ENCODE peak calls at places on chromosomes 5 and 9, in nine cellular contexts. One of them, this sample, is unnamed.

GRCh38 chr5:77172713-77173328 is 37.7 kb upstream of the PDE8B start:
- DNase-seq in endothelial cell of umbilical vein: no peak
- DNase-seq in right lobe of liver: no peak
- DNase-seq in tibial nerve: no peak
- DNase-seq in ovary: no peak
- DNase-seq in thyroid gland: no peak
- DNase-seq in Peyer's patch: no peak
- DNase-seq in NB4: no peak
- DNase-seq in stomach: no peak
- DNase-seq in this sample: no peak

GRCh38 chr9:83474631-83475030 is 63.6 kb downstream of the FRMD3 start:
- DNase-seq in endothelial cell of umbilical vein: no peak
- DNase-seq in right lobe of liver: no peak
- DNase-seq in tibial nerve: no peak
- DNase-seq in ovary: no peak
- DNase-seq in thyroid gland: no peak
- DNase-seq in Peyer's patch: no peak
- DNase-seq in NB4: no peak
- DNase-seq in stomach: no peak
- DNase-seq in this sample: no peak

GRCh38 chr5:156411-157072 is 34.8 kb upstream of the LRRC14B start:
- DNase-seq in endothelial cell of umbilical vein: no peak
- DNase-seq in right lobe of liver: no peak
- DNase-seq in tibial nerve: no peak
- DNase-seq in ovary: no peak
- DNase-seq in thyroid gland: no peak
- DNase-seq in Peyer's patch: peak
- DNase-seq in NB4: no peak
- DNase-seq in stomach: no peak
- DNase-seq in this sample: no peak

GRCh38 chr9:101028346-101029299 is at the start of gene PLPPR1:
- DNase-seq in endothelial cell of umbilical vein: peak
- DNase-seq in right lobe of liver: peak
- DNase-seq in tibial nerve: no peak
- DNase-seq in ovary: peak
- DNase-seq in thyroid gland: peak
- DNase-seq in Peyer's patch: peak
- DNase-seq in NB4: no peak
- DNase-seq in stomach: peak
- DNase-seq in this sample: no peak

GRCh38 chr5:107669543-107670027 is 1.2 kb downstream of the EFNA5 start:
- DNase-seq in endothelial cell of umbilical vein: peak
- DNase-seq in right lobe of liver: peak
- DNase-seq in tibial nerve: no peak
- DNase-seq in ovary: peak
- DNase-seq in thyroid gland: peak
- DNase-seq in Peyer's patch: no peak
- DNase-seq in NB4: no peak
- DNase-seq in stomach: peak
- DNase-seq in this sample: peak

GRCh38 chr9:134592018-134592818 is 49.4 kb upstream of the COL5A1 start:
- DNase-seq in endothelial cell of umbilical vein: no peak
- DNase-seq in right lobe of liver: no peak
- DNase-seq in tibial nerve: peak
- DNase-seq in ovary: no peak
- DNase-seq in thyroid gland: no peak
- DNase-seq in Peyer's patch: peak
- DNase-seq in NB4: no peak
- DNase-seq in stomach: no peak
- DNase-seq in this sample: no peak

GRCh38 chr5:6681682-6682081 is 31.6 kb upstream of the TENT4A start:
- DNase-seq in endothelial cell of umbilical vein: no peak
- DNase-seq in right lobe of liver: no peak
- DNase-seq in tibial nerve: no peak
- DNase-seq in ovary: no peak
- DNase-seq in thyroid gland: no peak
- DNase-seq in Peyer's patch: no peak
- DNase-seq in NB4: no peak
- DNase-seq in stomach: no peak
- DNase-seq in this sample: no peak

GRCh38 chr9:4656621-4657020 is 5.5 kb upstream of the PLPP6 start:
- DNase-seq in endothelial cell of umbilical vein: no peak
- DNase-seq in right lobe of liver: no peak
- DNase-seq in tibial nerve: no peak
- DNase-seq in ovary: no peak
- DNase-seq in thyroid gland: no peak
- DNase-seq in Peyer's patch: no peak
- DNase-seq in NB4: no peak
- DNase-seq in stomach: no peak
- DNase-seq in this sample: no peak

GRCh38 chr9:16676547-16676946 is 193.9 kb downstream of the BNC2 start:
- DNase-seq in endothelial cell of umbilical vein: no peak
- DNase-seq in right lobe of liver: no peak
- DNase-seq in tibial nerve: no peak
- DNase-seq in ovary: no peak
- DNase-seq in thyroid gland: no peak
- DNase-seq in Peyer's patch: no peak
- DNase-seq in NB4: no peak
- DNase-seq in stomach: no peak
- DNase-seq in this sample: no peak

GRCh38 chr9:13128266-13128825 is 151.1 kb downstream of the MPDZ start:
- DNase-seq in endothelial cell of umbilical vein: no peak
- DNase-seq in right lobe of liver: no peak
- DNase-seq in tibial nerve: no peak
- DNase-seq in ovary: no peak
- DNase-seq in thyroid gland: no peak
- DNase-seq in Peyer's patch: no peak
- DNase-seq in NB4: no peak
- DNase-seq in stomach: no peak
- DNase-seq in this sample: no peak

GRCh38 chr9:95128177-95128524 is 189.4 kb downstream of the FANCC start:
- DNase-seq in endothelial cell of umbilical vein: no peak
- DNase-seq in right lobe of liver: no peak
- DNase-seq in tibial nerve: no peak
- DNase-seq in ovary: no peak
- DNase-seq in thyroid gland: no peak
- DNase-seq in Peyer's patch: no peak
- DNase-seq in NB4: no peak
- DNase-seq in stomach: no peak
- DNase-seq in this sample: no peak

GRCh38 chr9:95126739-95127138 is 190.8 kb downstream of the FANCC start:
- DNase-seq in endothelial cell of umbilical vein: no peak
- DNase-seq in right lobe of liver: no peak
- DNase-seq in tibial nerve: no peak
- DNase-seq in ovary: no peak
- DNase-seq in thyroid gland: no peak
- DNase-seq in Peyer's patch: no peak
- DNase-seq in NB4: no peak
- DNase-seq in stomach: no peak
- DNase-seq in this sample: peak

GRCh38 chr9:95127249-95128176 is 190.0 kb downstream of the FANCC start:
- DNase-seq in endothelial cell of umbilical vein: peak
- DNase-seq in right lobe of liver: peak
- DNase-seq in tibial nerve: peak
- DNase-seq in ovary: peak
- DNase-seq in thyroid gland: peak
- DNase-seq in Peyer's patch: peak
- DNase-seq in NB4: peak
- DNase-seq in stomach: peak
- DNase-seq in this sample: peak

GRCh38 chr9:95125652-95126051 is 191.9 kb downstream of the FANCC start:
- DNase-seq in endothelial cell of umbilical vein: no peak
- DNase-seq in right lobe of liver: no peak
- DNase-seq in tibial nerve: no peak
- DNase-seq in ovary: no peak
- DNase-seq in thyroid gland: no peak
- DNase-seq in Peyer's patch: no peak
- DNase-seq in NB4: no peak
- DNase-seq in stomach: no peak
- DNase-seq in this sample: no peak

GRCh38 chr9:95124582-95125359 is 192.7 kb downstream of the FANCC start:
- DNase-seq in endothelial cell of umbilical vein: no peak
- DNase-seq in right lobe of liver: no peak
- DNase-seq in tibial nerve: no peak
- DNase-seq in ovary: no peak
- DNase-seq in thyroid gland: no peak
- DNase-seq in Peyer's patch: no peak
- DNase-seq in NB4: no peak
- DNase-seq in stomach: no peak
- DNase-seq in this sample: no peak
- TF ChIP-seq CTCF in endothelial cell of umbilical vein: peak
- TF ChIP-seq CTCF in right lobe of liver: no peak
- TF ChIP-seq CTCF in tibial nerve: no peak
- TF ChIP-seq CTCF in ovary: no peak
- TF ChIP-seq CTCF in thyroid gland: no peak
- TF ChIP-seq CTCF in Peyer's patch: peak
- TF ChIP-seq CTCF in NB4: peak
- TF ChIP-seq CTCF in stomach: no peak
- TF ChIP-seq CTCF in this sample: no peak

DNA sequence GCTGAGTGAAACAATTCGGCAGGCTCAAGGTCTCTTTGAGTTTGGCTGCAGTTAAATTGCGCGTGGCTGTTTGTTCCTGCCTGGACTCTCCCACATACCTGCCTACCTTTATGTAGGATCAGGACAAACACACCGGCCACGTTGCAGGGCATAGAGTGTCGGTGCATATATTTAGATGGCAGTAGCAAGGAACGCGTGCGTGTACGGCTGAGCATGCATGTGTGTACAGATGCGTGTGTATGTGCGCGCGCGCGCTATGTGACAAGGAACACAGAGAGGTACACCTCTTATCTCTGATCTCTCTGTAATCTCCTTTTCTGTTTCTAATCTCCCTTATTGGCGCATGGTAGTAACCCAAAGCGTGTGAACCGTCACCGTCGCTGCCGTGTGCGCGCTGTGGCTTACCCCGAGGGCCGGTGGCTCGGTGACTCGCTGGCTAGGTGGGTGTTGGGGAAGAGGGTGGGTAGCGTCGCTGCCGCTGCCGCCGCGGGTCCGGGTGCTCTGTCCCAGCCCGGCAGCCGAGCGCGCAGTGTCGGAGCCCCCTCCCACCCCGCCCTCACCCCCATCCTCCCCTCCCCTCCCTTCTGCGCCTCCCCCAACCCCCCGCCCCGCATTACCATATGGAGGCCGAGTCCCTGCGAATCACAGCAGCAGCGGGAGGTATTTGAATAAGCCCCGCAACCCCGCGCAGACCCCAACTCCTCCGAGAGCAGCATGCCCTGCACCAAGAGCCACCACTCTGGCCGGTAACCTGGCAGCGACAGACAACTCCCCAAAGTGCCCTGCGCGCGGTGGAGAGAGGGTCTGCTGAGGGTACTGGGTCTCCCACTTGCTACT is 204.8 kb downstream of the MEF2C start:
- DNase-seq in endothelial cell of umbilical vein: no peak
- DNase-seq in right lobe of liver: no peak
- DNase-seq in tibial nerve: no peak
- DNase-seq in ovary: no peak
- DNase-seq in thyroid gland: no peak
- DNase-seq in Peyer's patch: no peak
- DNase-seq in NB4: peak
- DNase-seq in stomach: no peak
- DNase-seq in this sample: no peak
- H3K4me3 ChIP-seq in endothelial cell of umbilical vein: no peak
- H3K4me3 ChIP-seq in right lobe of liver: no peak
- H3K4me3 ChIP-seq in tibial nerve: no peak
- H3K4me3 ChIP-seq in ovary: no peak
- H3K4me3 ChIP-seq in thyroid gland: no peak
- H3K4me3 ChIP-seq in Peyer's patch: no peak
- H3K4me3 ChIP-seq in NB4: peak
- H3K4me3 ChIP-seq in stomach: no peak
- H3K4me3 ChIP-seq in this sample: no peak

DNA sequence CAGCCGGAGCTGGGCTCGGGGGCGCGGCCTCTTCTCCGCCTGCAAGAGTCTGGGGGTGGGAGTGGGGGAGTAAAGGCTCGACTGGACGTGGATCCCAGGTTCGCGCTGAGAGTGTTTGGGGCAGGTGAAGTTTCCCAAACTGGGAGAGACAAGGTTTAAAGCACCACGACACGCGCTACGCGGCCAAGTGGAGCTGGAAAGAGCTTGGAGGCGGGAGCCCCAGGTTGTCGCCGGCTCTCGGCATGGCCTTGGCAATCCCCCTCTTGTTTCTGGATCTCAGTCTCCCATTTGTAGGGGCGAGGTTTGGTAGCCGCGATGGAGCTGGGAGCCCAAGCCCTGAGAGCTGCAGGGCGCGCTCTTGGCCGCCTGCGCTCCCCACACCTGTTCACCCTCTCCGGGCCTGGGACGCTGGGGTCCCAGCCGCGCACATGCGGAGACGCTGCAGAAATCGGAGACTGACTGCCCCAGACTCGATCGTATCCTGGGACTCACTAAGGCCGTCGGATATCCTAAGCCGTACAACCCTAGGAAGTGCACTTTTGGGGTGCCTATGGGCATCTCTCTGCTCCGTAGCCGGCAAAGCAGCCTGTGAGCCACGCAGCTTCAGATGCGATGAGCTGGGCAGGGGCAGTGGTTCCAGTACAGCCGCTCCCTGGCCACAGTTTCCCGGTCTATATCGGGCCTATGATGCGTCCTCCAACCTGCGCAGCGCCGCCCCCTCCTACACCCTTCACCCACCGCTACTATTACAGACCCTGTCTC is 937 bp downstream of the TMOD1 start:
- DNase-seq in endothelial cell of umbilical vein: no peak
- DNase-seq in right lobe of liver: peak
- DNase-seq in tibial nerve: no peak
- DNase-seq in ovary: peak
- DNase-seq in thyroid gland: peak
- DNase-seq in Peyer's patch: no peak
- DNase-seq in NB4: no peak
- DNase-seq in stomach: no peak
- DNase-seq in this sample: no peak
- TF ChIP-seq POLR2A in endothelial cell of umbilical vein: no peak
- TF ChIP-seq POLR2A in right lobe of liver: no peak
- TF ChIP-seq POLR2A in tibial nerve: no peak
- TF ChIP-seq POLR2A in ovary: no peak
- TF ChIP-seq POLR2A in thyroid gland: no peak
- TF ChIP-seq POLR2A in Peyer's patch: no peak
- TF ChIP-seq POLR2A in NB4: no peak
- TF ChIP-seq POLR2A in stomach: no peak
- TF ChIP-seq POLR2A in this sample: no peak

DNA sequence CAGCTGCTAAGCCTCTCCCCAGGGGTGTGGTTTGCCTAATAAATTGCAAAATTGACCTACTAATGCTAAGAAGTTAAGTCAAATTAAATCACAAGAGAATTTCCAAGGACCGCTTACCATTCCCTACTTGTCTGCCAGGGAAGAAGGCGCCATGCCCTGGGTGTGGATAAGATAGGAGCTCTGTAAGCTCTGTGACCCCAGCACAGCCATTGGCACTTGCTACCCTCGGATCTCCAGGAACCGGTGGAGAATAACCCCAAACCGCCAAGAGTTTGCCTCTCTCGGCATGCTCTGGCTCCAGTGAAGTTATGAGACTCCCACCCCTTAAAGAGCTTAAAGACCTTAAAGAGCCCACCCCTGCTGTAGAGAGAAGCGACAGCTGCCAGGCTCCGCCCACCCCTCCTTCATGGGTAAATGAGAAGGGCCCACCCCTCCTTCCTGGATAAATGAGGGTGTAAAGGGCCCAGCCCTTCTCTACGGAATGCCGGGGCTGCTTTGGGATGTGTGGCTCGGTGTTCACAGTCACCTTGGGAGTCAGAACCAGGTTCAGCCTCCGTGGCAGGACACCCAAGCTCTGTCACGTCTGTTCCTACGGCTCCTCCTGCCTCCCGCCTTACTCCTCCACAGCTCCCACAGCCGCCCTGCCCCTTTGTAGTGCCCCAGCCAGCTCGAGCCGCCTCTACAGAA is 59.1 kb downstream of the NEURL1B start:
- DNase-seq in endothelial cell of umbilical vein: no peak
- DNase-seq in right lobe of liver: no peak
- DNase-seq in tibial nerve: no peak
- DNase-seq in ovary: peak
- DNase-seq in thyroid gland: no peak
- DNase-seq in Peyer's patch: no peak
- DNase-seq in NB4: no peak
- DNase-seq in stomach: no peak
- DNase-seq in this sample: no peak
- TF ChIP-seq CTCF in endothelial cell of umbilical vein: no peak
- TF ChIP-seq CTCF in right lobe of liver: no peak
- TF ChIP-seq CTCF in tibial nerve: no peak
- TF ChIP-seq CTCF in ovary: no peak
- TF ChIP-seq CTCF in thyroid gland: no peak
- TF ChIP-seq CTCF in Peyer's patch: no peak
- TF ChIP-seq CTCF in NB4: no peak
- TF ChIP-seq CTCF in stomach: no peak
- TF ChIP-seq CTCF in this sample: no peak

This sample was measured in lower leg skin.